ENCODE peak calls at places on chromosomes 4 and X, in five cellular contexts. C is CD4-positive, alpha-beta T cell; T is AG04449; O is H4; N is activated CD4-positive, alpha-beta T cell treated with anti-CD3 and anti-CD28 coated beads for 1 hour. X is an unnamed sample.
A peak's percentile ranks its signal among the peaks of the same experiment; 100 is the strongest.

GRCh38 chr4:108959497-108959896 is 196.6 kb upstream of the ETNPPL start:
- DNase-seq in C (no peak), T (no peak), O (no peak), N (no peak), X (no peak)

GRCh38 chrX:130144509-130144908 is 21.1 kb downstream of the AIFM1 start:
- DNase-seq in C (no peak), T (no peak), O (no peak), N (no peak), X (no peak)

GRCh38 chr4:99301376-99302164 is 10.8 kb upstream of the ADH1A start:
- DNase-seq in C (no peak), T (peak; percentile 12), O (no peak), N (no peak), X (no peak)

GRCh38 chr4:87073187-87073569 is 138.4 kb downstream of the AFF1 start:
- DNase-seq in C (no peak), T (no peak), O (no peak), N (no peak), X (no peak)

GRCh38 chrX:34893741-34894140 is 48.9 kb upstream of the FAM47B start:
- DNase-seq in C (no peak), T (no peak), O (no peak), N (no peak), X (peak; percentile 36)

GRCh38 chr4:183987987-183988392 is 82.9 kb downstream of the STOX2 start:
- DNase-seq in C (no peak), T (peak; percentile 42), O (peak; percentile 98), N (no peak), X (peak; percentile 83)

GRCh38 chr4:53656421-53656981 is 65.2 kb upstream of the LNX1 start:
- DNase-seq in C (no peak), T (no peak), O (peak; percentile 51), N (no peak), X (no peak)

GRCh38 chr4:13700196-13701140 is 72.9 kb upstream of the BOD1L1 start:
- DNase-seq in C (no peak), T (peak; percentile 82), O (no peak), N (no peak), X (no peak)

GRCh38 chrX:103793541-103793932 is 16.9 kb downstream of the PLP1 start:
- DNase-seq in C (no peak), T (no peak), O (no peak), N (no peak), X (no peak)

GRCh38 chr4:77073106-77073858 is 2.5 kb downstream of the CCNI start:
- DNase-seq in C (no peak), T (no peak), O (no peak), N (no peak), X (no peak)

GRCh38 chr4:124947622-124948265 is 235.2 kb upstream of the ANKRD50 start:
- DNase-seq in C (no peak), T (no peak), O (no peak), N (no peak), X (no peak)

GRCh38 chr4:165398570-165398969 is 19.8 kb downstream of the CPE start:
- DNase-seq in C (no peak), T (no peak), O (peak; percentile 11), N (no peak), X (peak; percentile 94)

GRCh38 chr4:26522478-26522877 is 32.2 kb upstream of the CCKAR start:
- DNase-seq in C (no peak), T (no peak), O (no peak), N (no peak), X (peak; percentile 16)

GRCh38 chr4:140256335-140256734 is 102.4 kb upstream of the MAML3 start:
- DNase-seq in C (no peak), T (no peak), O (no peak), N (no peak), X (no peak)

GRCh38 chr4:16226816-16227461 is 668 bp upstream of the TAPT1 start:
- DNase-seq in C (peak; percentile 5), T (no peak), O (peak; percentile 20), N (peak; percentile 20), X (peak; percentile 50)

GRCh38 chr4:25169446-25169845 is 9.2 kb upstream of the SEPSECS start:
- DNase-seq in C (no peak), T (no peak), O (no peak), N (no peak), X (no peak)

GRCh38 chrX:2697741-2698294 is 6.7 kb downstream of the CD99 start:
- DNase-seq in C (no peak), T (no peak), O (no peak), N (no peak), X (no peak)

GRCh38 chr4:173508386-173509002 is 21.5 kb downstream of the HAND2 start:
- DNase-seq in C (no peak), T (no peak), O (no peak), N (no peak), X (no peak)

GRCh38 chr4:15451866-15452765 is 17.6 kb upstream of the CC2D2A start:
- DNase-seq in C (no peak), T (peak; percentile 92), O (peak; percentile 94), N (no peak), X (peak; percentile 28)